ENCODE peak calls at places on chromosomes 2 and 18, in four cellular contexts. A, P, O and F are unnamed samples.

GRCh38 chr2:178480227-178481181 is at the start of gene PLEKHA3:
- DNase-seq in O (peak), A (peak), P (peak), F (peak)

GRCh38 chr2:85718885-85719487 is 24.8 kb downstream of the GNLY start:
- DNase-seq in O (no peak), P (no peak), A (no peak), F (no peak)

GRCh38 chr2:75548036-75548573 is 12.6 kb downstream of the EVA1A start:
- DNase-seq in P (no peak), O (no peak), A (no peak), F (no peak)

GRCh38 chr18:75226301-75226955 is 15.8 kb downstream of the TSHZ1 start:
- DNase-seq in A (no peak), P (peak), O (no peak), F (no peak)

GRCh38 chr2:75489682-75490180 is 71.0 kb downstream of the EVA1A start:
- DNase-seq in P (no peak), A (no peak), O (no peak), F (no peak)

GRCh38 chr2:3651686-3652516 is 6.1 kb upstream of the ALLC start:
- DNase-seq in A (no peak), P (peak), O (peak), F (no peak)

GRCh38 chr2:75241696-75242095 is 42.4 kb upstream of the TACR1 start:
- DNase-seq in O (no peak), A (peak), P (peak), F (peak)

GRCh38 chr2:27741673-27742072 is 29.8 kb upstream of the MRPL33 start:
- DNase-seq in O (no peak), P (no peak), A (no peak), F (no peak)

GRCh38 chr18:13239557-13239956 is 21.0 kb downstream of the LDLRAD4 start:
- DNase-seq in P (no peak), O (no peak), A (no peak), F (no peak)

GRCh38 chr2:101597347-101597944 is 100.1 kb upstream of the MAP4K4 start:
- DNase-seq in A (peak), P (peak), O (no peak), F (no peak)

GRCh38 chr2:239167011-239167673 is 233.7 kb downstream of the HDAC4 start:
- DNase-seq in O (no peak), A (no peak), P (no peak), F (no peak)

GRCh38 chr2:225472161-225472560 is 72.7 kb downstream of the NYAP2 start:
- DNase-seq in P (no peak), A (peak), O (no peak), F (no peak)

GRCh38 chr2:24359701-24360049 is 661 bp downstream of the ITSN2 start:
- DNase-seq in O (no peak), A (no peak), P (no peak), F (no peak)

GRCh38 chr18:77223221-77223639 is 26.4 kb upstream of the GALR1 start:
- DNase-seq in P (no peak), O (no peak), A (no peak), F (no peak)

GRCh38 chr2:10009811-10010781 is 33.3 kb upstream of the KLF11 start:
- DNase-seq in A (no peak), O (no peak), P (no peak), F (no peak)

GRCh38 chr18:42365550-42365949 is 410.5 kb downstream of the PIK3C3 start:
- DNase-seq in A (no peak), O (no peak), P (no peak), F (no peak)

GRCh38 chr18:45521151-45521550 is 94.1 kb upstream of the SLC14A2 start:
- DNase-seq in P (no peak), O (no peak), A (no peak), F (no peak)

GRCh38 chr2:239979243-239980023 is 45.7 kb downstream of the NDUFA10 start:
- DNase-seq in O (peak), P (no peak), A (no peak), F (no peak)

GRCh38 chr2:219552382-219553167 is 8.7 kb downstream of the TMEM198 start:
- DNase-seq in P (peak), A (peak), O (peak), F (peak)

GRCh38 chr18:44497757-44498490 is 182.8 kb upstream of the SETBP1 start:
- DNase-seq in A (no peak), O (no peak), P (no peak), F (no peak)

GRCh38 chr2:26481705-26482104 is 3.8 kb upstream of the OTOF start:
- DNase-seq in P (no peak), A (no peak), O (no peak), F (no peak)
- TF ChIP-seq NR3C1 in P (no peak), A (no peak), O (no peak), F (no peak)

DNA sequence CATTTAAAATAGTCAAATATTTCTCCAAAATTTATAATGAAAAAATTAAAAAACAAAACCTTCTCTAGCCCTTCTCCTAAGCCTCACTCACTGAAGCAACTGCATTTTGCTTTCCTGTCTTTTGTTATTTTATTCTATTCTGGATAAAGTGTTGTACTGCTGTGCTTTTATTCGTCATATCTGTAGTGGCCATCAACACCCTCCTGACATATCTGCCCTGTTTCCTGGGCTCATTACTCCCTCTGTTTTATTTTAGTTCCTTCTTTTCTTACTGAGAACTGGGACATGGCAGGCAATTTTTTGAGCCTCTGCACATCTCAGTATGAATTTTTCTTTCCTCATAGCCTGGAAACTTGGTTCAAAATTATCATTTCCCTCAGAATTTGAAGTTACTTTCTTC is 224.2 kb downstream of the GULP1 start:
- DNase-seq in A (no peak), P (no peak), O (no peak), F (no peak)
- TF ChIP-seq NR3C1 in A (no peak), P (no peak), O (no peak), F (no peak)

GRCh38 chr2:180696005-180696404 is 284.4 kb upstream of the UBE2E3 start:
- DNase-seq in P (no peak), O (no peak), A (no peak), F (no peak)

GRCh38 chr2:180698668-180699067 is 281.7 kb upstream of the UBE2E3 start:
- DNase-seq in A (no peak), O (no peak), P (no peak), F (no peak)

GRCh38 chr2:180695570-180695969 is 284.8 kb upstream of the UBE2E3 start:
- DNase-seq in P (no peak), A (no peak), O (no peak), F (no peak)

GRCh38 chr2:180692322-180692721 is 288.1 kb upstream of the UBE2E3 start:
- DNase-seq in O (no peak), P (no peak), A (no peak), F (no peak)

GRCh38 chr2:180694445-180695421 is 285.7 kb upstream of the UBE2E3 start:
- DNase-seq in A (no peak), O (no peak), P (no peak), F (no peak)
- TF ChIP-seq NR3C1 in A (no peak), O (no peak), P (no peak), F (no peak)

DNA sequence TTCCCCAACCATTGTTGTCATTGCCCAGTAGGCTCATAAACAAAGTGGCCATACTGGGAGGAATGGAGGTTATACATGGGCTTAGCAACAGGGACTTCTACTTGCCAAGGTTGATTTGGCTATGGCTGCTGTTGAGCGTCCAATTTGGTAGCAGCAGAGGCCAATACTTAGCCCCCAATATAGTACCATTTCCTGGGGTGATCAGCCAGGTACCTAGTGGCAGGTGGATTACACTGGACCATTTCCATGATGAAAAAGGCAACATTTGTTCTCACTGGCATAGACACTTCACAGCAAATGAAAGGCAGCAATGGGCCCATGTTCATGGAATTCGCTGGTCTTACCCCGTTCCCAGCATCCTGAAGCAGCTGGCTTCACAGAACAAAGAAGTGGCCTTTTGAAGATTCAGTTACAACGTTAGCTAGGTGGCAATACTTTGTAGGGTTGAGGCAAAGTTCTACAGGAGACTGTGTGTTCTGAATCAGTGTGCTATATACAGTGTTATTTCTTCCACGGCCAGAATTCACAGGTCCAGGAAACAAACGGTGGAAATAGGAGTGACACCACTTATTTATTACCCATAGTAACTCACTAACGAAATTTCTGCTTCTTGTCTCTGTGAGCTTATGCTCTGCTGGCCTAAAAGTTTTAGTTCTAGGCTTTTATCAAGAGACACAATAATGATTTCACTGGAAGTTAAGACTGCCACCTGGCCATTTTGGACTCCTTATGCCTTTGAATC is 37.5 kb downstream of the FBXO11 start:
- DNase-seq in P (no peak), O (no peak), A (no peak), F (no peak)
- TF ChIP-seq NR3C1 in P (no peak), O (no peak), A (no peak), F (no peak)

DNA sequence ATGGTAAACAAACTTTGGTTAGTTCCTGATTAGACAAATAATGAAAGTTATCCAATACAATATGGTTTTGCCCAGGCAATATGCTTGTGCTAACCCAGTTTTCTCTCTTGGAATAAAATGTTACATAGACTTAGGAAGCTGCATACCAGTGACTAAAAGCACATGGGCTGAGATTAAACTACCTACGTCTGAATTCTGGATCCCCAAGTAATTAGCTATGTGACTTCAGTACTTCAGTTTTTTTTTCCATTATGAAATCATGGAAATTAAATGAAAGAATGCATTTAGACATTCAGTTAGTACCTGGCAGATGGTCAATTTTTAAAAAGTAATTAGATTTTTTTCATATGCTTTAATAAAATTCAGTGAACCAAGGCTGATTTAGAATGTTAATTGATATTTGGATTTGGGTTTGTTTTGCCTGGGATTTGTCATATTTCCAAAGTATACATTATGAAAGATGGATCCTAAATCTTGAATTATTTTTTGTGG is 213.9 kb downstream of the PTH2R start:
- DNase-seq in O (no peak), A (no peak), P (no peak), F (no peak)
- TF ChIP-seq NR3C1 in O (no peak), A (no peak), P (no peak), F (no peak)

GRCh38 chr2:57597940-57598339 is 448.7 kb upstream of the VRK2 start:
- DNase-seq in P (no peak), A (no peak), O (no peak), F (no peak)

GRCh38 chr2:57602738-57603137 is 443.9 kb upstream of the VRK2 start:
- DNase-seq in A (no peak), P (no peak), O (no peak), F (no peak)

DNA sequence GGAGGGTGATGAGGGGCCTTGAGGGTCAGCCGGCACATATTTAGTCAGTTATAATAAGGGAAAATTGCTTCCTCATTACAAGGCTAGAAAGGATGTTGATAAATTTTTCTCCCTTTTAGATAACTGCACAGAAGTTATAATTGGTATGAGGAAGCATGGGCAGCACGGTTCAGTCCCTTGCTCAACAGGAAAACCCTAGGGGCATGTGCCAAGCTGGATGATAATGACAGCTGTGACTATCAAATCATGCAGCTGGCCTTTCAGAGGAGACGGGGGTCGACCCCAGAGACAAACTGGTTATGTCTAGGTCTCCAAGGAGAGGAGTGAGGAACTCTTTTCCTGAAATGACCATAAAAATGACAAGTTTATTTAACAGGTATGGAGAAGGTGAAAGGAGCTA is 448.1 kb upstream of the VRK2 start:
- DNase-seq in P (no peak), A (no peak), O (no peak), F (no peak)
- TF ChIP-seq NR3C1 in P (no peak), A (no peak), O (no peak), F (no peak)

DNA sequence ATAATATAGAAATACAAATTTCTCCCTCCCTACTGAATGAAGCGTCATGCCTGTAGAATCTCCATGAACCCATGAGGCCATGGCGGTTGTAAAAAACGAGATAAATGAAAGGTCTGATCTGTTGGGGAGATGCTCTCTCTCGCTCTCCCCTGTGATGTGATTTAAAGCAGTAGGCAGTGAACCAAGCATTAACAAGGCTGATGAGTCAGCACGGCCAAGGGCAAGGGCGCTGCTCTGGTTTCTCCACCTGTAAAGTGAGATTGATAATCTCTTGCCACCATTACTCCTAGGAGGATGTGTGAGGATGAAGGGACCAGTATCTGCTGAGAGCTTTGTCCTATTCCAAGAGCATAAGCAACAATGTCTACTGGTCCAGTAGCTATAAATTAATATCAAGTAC is 553.3 kb downstream of the CMPK2 start:
- DNase-seq in P (no peak), O (no peak), A (no peak), F (no peak)
- TF ChIP-seq NR3C1 in P (no peak), O (no peak), A (no peak), F (no peak)

DNA sequence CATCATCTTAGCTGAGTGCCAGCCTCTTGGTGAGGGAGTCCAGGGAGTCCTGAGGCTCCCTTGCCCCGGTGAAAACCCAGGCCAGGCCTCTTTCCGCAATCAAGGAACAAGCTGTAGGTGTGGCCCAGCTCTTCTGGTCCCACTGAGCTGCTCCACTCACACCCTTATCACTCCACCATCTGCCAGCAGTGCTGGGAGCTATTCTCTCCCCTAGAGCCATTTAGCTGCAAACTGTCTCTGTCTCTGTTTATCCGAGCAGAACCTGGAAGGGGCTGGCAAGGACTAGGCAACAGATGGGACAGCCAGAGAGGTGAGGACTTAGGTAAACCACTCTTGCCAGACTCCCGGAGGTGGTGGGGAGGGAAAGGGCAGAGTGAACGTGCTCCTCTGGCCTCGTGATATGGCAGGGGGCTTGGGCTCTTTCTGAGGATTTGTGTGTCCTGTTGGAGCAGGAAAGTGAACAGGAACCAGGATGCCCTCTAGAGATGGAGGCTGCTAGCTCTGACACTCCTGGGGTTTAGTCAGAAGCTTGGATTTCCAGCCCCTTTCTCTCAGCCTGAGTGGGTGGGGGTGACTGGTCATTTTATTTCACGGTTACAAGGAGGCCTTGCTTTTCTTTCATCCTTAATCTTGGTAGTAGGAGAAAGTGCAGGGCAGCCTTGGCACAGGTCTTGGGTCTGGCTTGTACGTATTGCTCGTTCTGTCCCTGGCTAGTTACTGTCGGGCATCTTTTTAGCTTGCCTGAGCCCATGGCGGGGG is 19.6 kb downstream of the B3GNT2 start:
- DNase-seq in O (no peak), A (no peak), P (no peak), F (peak)
- TF ChIP-seq NR3C1 in O (no peak), A (no peak), P (no peak), F (no peak)

GRCh38 chr2:174697267-174697666 is 67.0 kb downstream of the CHRNA1 start:
- DNase-seq in A (peak), O (peak), P (peak), F (peak)
- TF ChIP-seq NR3C1 in A (no peak), O (no peak), P (no peak), F (no peak)

GRCh38 chr18:57927511-57927910 is 116.5 kb upstream of the NEDD4L start:
- DNase-seq in O (no peak), P (peak), A (no peak), F (no peak)

GRCh38 chr18:57922885-57923284 is 119.8 kb upstream of the ATP8B1 start:
- DNase-seq in A (no peak), P (no peak), O (no peak), F (no peak)

GRCh38 chr18:57921708-57922107 is 118.6 kb upstream of the ATP8B1 start:
- DNase-seq in A (no peak), P (peak), O (no peak), F (peak)

GRCh38 chr18:57925706-57926105 is 118.3 kb upstream of the NEDD4L start:
- DNase-seq in P (peak), A (no peak), O (no peak), F (no peak)

DNA sequence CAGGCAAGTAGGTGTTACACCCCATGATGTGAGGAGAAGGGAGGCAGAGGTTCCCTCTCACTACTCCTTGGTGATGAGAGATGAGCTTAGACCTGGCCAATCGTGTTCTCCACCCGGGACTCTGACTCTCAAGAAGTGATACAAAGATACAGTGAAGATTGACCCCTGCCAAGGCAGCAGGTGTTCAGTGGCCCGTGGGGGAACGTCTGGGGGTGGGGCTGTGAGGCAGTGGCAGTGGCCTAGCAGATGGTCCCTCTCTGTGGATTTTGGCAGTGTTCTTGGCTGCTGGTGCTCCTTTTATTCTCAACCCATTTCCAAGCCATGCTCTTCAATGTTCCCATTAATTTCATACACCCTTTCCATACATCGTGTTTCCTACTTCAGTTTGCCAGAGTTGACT is 120.4 kb upstream of the NEDD4L start:
- DNase-seq in P (no peak), O (no peak), A (no peak), F (no peak)
- TF ChIP-seq NR3C1 in P (no peak), O (no peak), A (no peak), F (no peak)